ENCODE peak calls at places on chromosome 1, in nine cellular contexts. J, B, X, I, R, V, Q, G and M are unnamed samples.

GRCh38 chr1:156895408-156895874 is 1.9 kb downstream of the PEAR1 start:
- DNase-seq in V (no peak), X (no peak), G (no peak), I (no peak), B (no peak), R (no peak), Q (no peak), J (no peak), M (no peak)

GRCh38 chr1:84969489-84970250 is 27.2 kb downstream of the MCOLN2 start:
- DNase-seq in R (no peak), X (no peak), J (no peak), G (no peak), Q (no peak), V (no peak), I (no peak), B (no peak), M (no peak)

GRCh38 chr1:33455537-33456301 is 16.7 kb upstream of the ZSCAN20 start:
- DNase-seq in J (no peak), R (peak), B (peak), V (peak), G (no peak), Q (peak), X (peak), I (peak), M (no peak)

GRCh38 chr1:20058531-20058930 is 11.5 kb upstream of the PLA2G5 start:
- DNase-seq in R (no peak), J (no peak), I (no peak), B (peak), X (no peak), V (no peak), Q (no peak), G (no peak), M (no peak)

GRCh38 chr1:109891930-109892329 is 18.7 kb upstream of the CSF1 start:
- DNase-seq in G (no peak), B (no peak), V (no peak), Q (no peak), R (no peak), X (no peak), I (peak), J (peak), M (no peak)

GRCh38 chr1:167060141-167061072 is 29.8 kb downstream of the GPA33 start:
- DNase-seq in R (peak), G (no peak), X (no peak), V (no peak), I (no peak), J (no peak), Q (peak), B (no peak), M (no peak)

GRCh38 chr1:229058111-229058551 is 212.8 kb upstream of the RAB4A start:
- DNase-seq in X (no peak), G (no peak), V (no peak), B (no peak), Q (no peak), R (no peak), J (no peak), I (no peak), M (no peak)

GRCh38 chr1:229128209-229128608 is 142.7 kb upstream of the RAB4A start:
- DNase-seq in J (no peak), X (no peak), V (no peak), B (no peak), G (no peak), I (no peak), Q (no peak), R (no peak), M (no peak)

GRCh38 chr1:3504151-3504822 is 49.8 kb downstream of the ARHGEF16 start:
- DNase-seq in I (no peak), V (no peak), R (peak), G (no peak), B (peak), J (no peak), Q (no peak), X (peak), M (peak)

GRCh38 chr1:54294846-54295245 is 94.9 kb downstream of the MRPL37 start:
- DNase-seq in V (no peak), R (no peak), B (no peak), X (no peak), G (no peak), J (no peak), I (no peak), Q (no peak), M (no peak)